ENCODE peak calls at places on chromosomes 16 and 17, in four cellular contexts. N is keratinocyte, E is epithelial cell of prostate, D is heart left ventricle. F is an unnamed sample.

GRCh38 chr16:52871481-52871880 is 181.2 kb downstream of the CHD9NB start:
- DNase-seq in N (no peak), E (no peak), D (no peak), F (no peak)

GRCh38 chr17:74223901-74224300 is 10.5 kb downstream of the TTYH2 start:
- DNase-seq in N (no peak), E (no peak), D (no peak), F (no peak)

GRCh38 chr17:68580236-68580903 is 20.8 kb downstream of the FAM20A start:
- DNase-seq in N (no peak), E (no peak), D (peak), F (peak)

GRCh38 chr17:3848229-3848628 is 2.2 kb upstream of the NCBP3 start:
- DNase-seq in N (no peak), E (no peak), D (no peak), F (no peak)

GRCh38 chr16:85441189-85441889 is 171.8 kb upstream of the GSE1 start:
- DNase-seq in N (no peak), E (no peak), D (no peak), F (no peak)

GRCh38 chr17:48541574-48542113 is 3.3 kb downstream of the HOXB2 start:
- DNase-seq in N (no peak), E (no peak), D (peak), F (peak)

GRCh38 chr17:21368545-21369246 is 7.5 kb upstream of the KCNJ12 start:
- DNase-seq in N (no peak), E (no peak), D (no peak), F (no peak)

GRCh38 chr17:61397086-61397842 is 2.4 kb upstream of the TBX2 start:
- DNase-seq in N (no peak), E (no peak), D (no peak), F (no peak)

GRCh38 chr17:67656494-67657203 is 61.1 kb upstream of the NOL11 start:
- DNase-seq in N (no peak), E (no peak), D (no peak), F (no peak)

GRCh38 chr17:82689077-82689476 is 9.4 kb downstream of the RAB40B start:
- DNase-seq in N (no peak), E (no peak), D (peak), F (peak)

F was measured in DMS79 treated with DMSO at 0.1 percent for 48 hours.